ENCODE peak calls at places on chromosomes 13 and 19, in four cellular contexts. A is heart left ventricle, C is NT2/D1, P is substantia nigra. G is an unnamed sample.

GRCh38 chr19:38090561-38090960 is 133.5 kb downstream of the DPF1 start:
- DNase-seq in C (no peak), P (peak), A (no peak), G (no peak)

GRCh38 chr19:21559444-21559843 is 54.0 kb downstream of the ZNF429 start:
- DNase-seq in A (no peak), P (no peak), C (no peak), G (no peak)

GRCh38 chr13:38384171-38384570 is 34.5 kb downstream of the UFM1 start:
- DNase-seq in A (no peak), P (no peak), C (no peak), G (no peak)

GRCh38 chr13:57763689-57764088 is 132.1 kb downstream of the PCDH17 start:
- DNase-seq in C (no peak), P (no peak), A (no peak), G (no peak)

GRCh38 chr19:54233941-54234340 is 8.6 kb downstream of the LILRA6 start:
- DNase-seq in A (no peak), C (no peak), P (no peak), G (no peak)

GRCh38 chr19:52028780-52029123 is 573 bp upstream of the ZNF614 start:
- DNase-seq in A (no peak), C (no peak), P (no peak), G (no peak)

GRCh38 chr13:23022667-23023066 is 158.1 kb upstream of the SGCG start:
- DNase-seq in P (no peak), A (no peak), C (no peak), G (no peak)

GRCh38 chr19:958967-959685 is 25.0 kb upstream of the WDR18 start:
- DNase-seq in A (no peak), C (no peak), P (no peak), G (no peak)

GRCh38 chr13:78593129-78593528 is 10.2 kb downstream of the POU4F1 start:
- DNase-seq in C (no peak), P (no peak), A (no peak), G (no peak)

GRCh38 chr13:111401151-111401550 is 80.7 kb downstream of the TEX29 start:
- DNase-seq in C (no peak), A (no peak), P (no peak), G (no peak)

GRCh38 chr19:30286378-30286777 is 85.8 kb upstream of the ZNF536 start:
- DNase-seq in A (no peak), P (no peak), C (no peak), G (no peak)

GRCh38 chr19:18098891-18099622 is 1.5 kb downstream of the MAST3 start:
- DNase-seq in A (no peak), C (no peak), P (no peak), G (no peak)

GRCh38 chr13:27721681-27722080 is 70.6 kb upstream of the GSX1 start:
- DNase-seq in C (no peak), P (no peak), A (no peak), G (no peak)